ENCODE peak calls at places on chromosome 10, in six cellular contexts. H, A, P, I, J and C are unnamed samples.

GRCh38 chr10:23158370-23158769 is 33.7 kb upstream of the PTF1A start:
- DNase-seq in H (no peak), A (no peak), P (peak; percentile 60), I (peak; percentile 27), J (peak; percentile 58), C (peak; percentile 43)

GRCh38 chr10:17444062-17444714 is 10.2 kb downstream of the ST8SIA6 start:
- DNase-seq in H (no peak), A (no peak), P (peak; percentile 57), I (no peak), J (peak; percentile 11), C (no peak)

GRCh38 chr10:100827819-100828743 is 82.7 kb downstream of the PAX2 start:
- DNase-seq in H (no peak), A (peak; percentile 38), P (no peak), I (peak; percentile 49), J (no peak), C (peak; percentile 54)

GRCh38 chr10:129759214-129760002 is 204.7 kb downstream of the EBF3 start:
- DNase-seq in H (no peak), A (no peak), P (no peak), I (peak; percentile 3), J (no peak), C (no peak)

GRCh38 chr10:130403153-130403890 is 267.1 kb downstream of the GLRX3 start:
- DNase-seq in H (no peak), A (no peak), P (no peak), I (no peak), J (no peak), C (no peak)

GRCh38 chr10:43225787-43226153 is 41.1 kb downstream of the RASGEF1A start:
- DNase-seq in H (no peak), A (no peak), P (no peak), I (peak; percentile 3), J (no peak), C (no peak)

GRCh38 chr10:32367793-32368453 is 21.0 kb upstream of the EPC1 start:
- DNase-seq in H (no peak), A (peak; percentile 59), P (peak; percentile 83), I (peak; percentile 84), J (peak; percentile 75), C (no peak)

GRCh38 chr10:60433684-60434083 is 44.0 kb upstream of the ANK3 start:
- DNase-seq in H (no peak), A (no peak), P (peak; percentile 34), I (no peak), J (peak; percentile 86), C (no peak)

GRCh38 chr10:17229016-17229716 is 1.1 kb downstream of the VIM start:
- DNase-seq in H (peak; percentile 91), A (peak; percentile 85), P (peak; percentile 90), I (peak; percentile 82), J (peak; percentile 89), C (peak; percentile 59)

GRCh38 chr10:3417096-3417495 is 244.5 kb upstream of the PITRM1 start:
- DNase-seq in H (no peak), A (no peak), P (no peak), I (no peak), J (no peak), C (no peak)

GRCh38 chr10:7340179-7340874 is 70.5 kb downstream of the SFMBT2 start:
- DNase-seq in H (no peak), A (no peak), P (no peak), I (no peak), J (peak; percentile 10), C (no peak)

GRCh38 chr10:77675347-77675746 is 37.7 kb upstream of the KCNMA1 start:
- DNase-seq in H (no peak), A (no peak), P (no peak), I (no peak), J (no peak), C (no peak)

GRCh38 chr10:3807928-3808496 is 23.0 kb upstream of the KLF6 start:
- DNase-seq in H (no peak), A (no peak), P (no peak), I (no peak), J (no peak), C (no peak)

GRCh38 chr10:22230331-22230833 is 12.6 kb upstream of the EBLN1 start:
- DNase-seq in H (no peak), A (peak; percentile 52), P (peak; percentile 75), I (no peak), J (peak; percentile 29), C (no peak)

GRCh38 chr10:119423510-119423874 is 119.0 kb downstream of the RGS10 start:
- DNase-seq in H (no peak), A (no peak), P (no peak), I (no peak), J (no peak), C (no peak)

GRCh38 chr10:119786117-119786769 is 60.4 kb downstream of the INPP5F start:
- DNase-seq in H (no peak), A (no peak), P (no peak), I (no peak), J (peak; percentile 78), C (no peak)

GRCh38 chr10:6014241-6014761 is 37.0 kb upstream of the IL15RA start:
- DNase-seq in H (peak; percentile 42), A (peak; percentile 86), P (peak; percentile 53), I (peak; percentile 68), J (peak; percentile 42), C (peak; percentile 23)

GRCh38 chr10:99370993-99371392 is 41.8 kb downstream of the CNNM1 start:
- DNase-seq in H (no peak), A (no peak), P (peak; percentile 36), I (no peak), J (peak; percentile 23), C (no peak)

GRCh38 chr10:44862917-44863316 is 48.2 kb upstream of the TMEM72 start:
- DNase-seq in H (no peak), A (no peak), P (no peak), I (no peak), J (no peak), C (no peak)

GRCh38 chr10:42995537-42995936 is 81.3 kb upstream of the RET start:
- DNase-seq in H (no peak), A (no peak), P (no peak), I (no peak), J (no peak), C (no peak)

GRCh38 chr10:24251547-24251946 is 42.6 kb downstream of the KIAA1217 start:
- DNase-seq in H (no peak), A (no peak), P (no peak), I (no peak), J (no peak), C (no peak)

GRCh38 chr10:6383099-6383812 is 180.5 kb downstream of the PFKFB3 start:
- DNase-seq in H (no peak), A (no peak), P (peak; percentile 55), I (no peak), J (peak; percentile 84), C (no peak)

GRCh38 chr10:130929422-130930325 is 381.8 kb downstream of the TCERG1L start:
- DNase-seq in H (no peak), A (no peak), P (no peak), I (no peak), J (no peak), C (no peak)

GRCh38 chr10:27699778-27700177 is 45.8 kb downstream of the MKX start:
- DNase-seq in H (no peak), A (no peak), P (no peak), I (no peak), J (peak; percentile 52), C (no peak)

GRCh38 chr10:132877473-132877872 is 64.9 kb downstream of the CFAP46 start:
- DNase-seq in H (no peak), A (no peak), P (no peak), I (no peak), J (no peak), C (no peak)

GRCh38 chr10:96290368-96291133 is 13.7 kb upstream of the DNTT start:
- DNase-seq in H (no peak), A (no peak), P (no peak), I (no peak), J (no peak), C (no peak)

GRCh38 chr10:77289790-77290189 is 347.8 kb downstream of the KCNMA1 start:
- DNase-seq in H (no peak), A (no peak), P (no peak), I (no peak), J (no peak), C (no peak)

GRCh38 chr10:61760943-61761824 is 98.5 kb downstream of the CABCOCO1 start:
- DNase-seq in H (no peak), A (no peak), P (peak; percentile 59), I (peak; percentile 26), J (peak; percentile 87), C (no peak)

GRCh38 chr10:104139221-104139620 is 17.2 kb downstream of the SFR1 start:
- DNase-seq in H (no peak), A (no peak), P (no peak), I (no peak), J (no peak), C (no peak)

GRCh38 chr10:107031981-107032699 is 132.4 kb downstream of the SORCS1 start:
- DNase-seq in H (no peak), A (no peak), P (no peak), I (no peak), J (no peak), C (no peak)

GRCh38 chr10:10092581-10092980 is 925.1 kb upstream of the CELF2 start:
- DNase-seq in H (no peak), A (no peak), P (no peak), I (no peak), J (peak; percentile 21), C (peak; percentile 2)

GRCh38 chr10:123132576-123133477 is 2.9 kb upstream of the HMX3 start:
- DNase-seq in H (peak; percentile 76), A (peak; percentile 80), P (peak; percentile 79), I (peak; percentile 88), J (peak; percentile 76), C (peak; percentile 87)
- TF ChIP-seq POLR2A in H (no peak), A (no peak), P (no peak), I (no peak), J (peak; percentile 25), C (no peak)

GRCh38 chr10:13705526-13706169 is 118.9 kb downstream of the PRPF18 start:
- DNase-seq in H (no peak), A (no peak), P (no peak), I (no peak), J (no peak), C (no peak)
- TF ChIP-seq POLR2A in H (no peak), A (no peak), P (no peak), I (no peak), J (no peak), C (no peak)

DNA sequence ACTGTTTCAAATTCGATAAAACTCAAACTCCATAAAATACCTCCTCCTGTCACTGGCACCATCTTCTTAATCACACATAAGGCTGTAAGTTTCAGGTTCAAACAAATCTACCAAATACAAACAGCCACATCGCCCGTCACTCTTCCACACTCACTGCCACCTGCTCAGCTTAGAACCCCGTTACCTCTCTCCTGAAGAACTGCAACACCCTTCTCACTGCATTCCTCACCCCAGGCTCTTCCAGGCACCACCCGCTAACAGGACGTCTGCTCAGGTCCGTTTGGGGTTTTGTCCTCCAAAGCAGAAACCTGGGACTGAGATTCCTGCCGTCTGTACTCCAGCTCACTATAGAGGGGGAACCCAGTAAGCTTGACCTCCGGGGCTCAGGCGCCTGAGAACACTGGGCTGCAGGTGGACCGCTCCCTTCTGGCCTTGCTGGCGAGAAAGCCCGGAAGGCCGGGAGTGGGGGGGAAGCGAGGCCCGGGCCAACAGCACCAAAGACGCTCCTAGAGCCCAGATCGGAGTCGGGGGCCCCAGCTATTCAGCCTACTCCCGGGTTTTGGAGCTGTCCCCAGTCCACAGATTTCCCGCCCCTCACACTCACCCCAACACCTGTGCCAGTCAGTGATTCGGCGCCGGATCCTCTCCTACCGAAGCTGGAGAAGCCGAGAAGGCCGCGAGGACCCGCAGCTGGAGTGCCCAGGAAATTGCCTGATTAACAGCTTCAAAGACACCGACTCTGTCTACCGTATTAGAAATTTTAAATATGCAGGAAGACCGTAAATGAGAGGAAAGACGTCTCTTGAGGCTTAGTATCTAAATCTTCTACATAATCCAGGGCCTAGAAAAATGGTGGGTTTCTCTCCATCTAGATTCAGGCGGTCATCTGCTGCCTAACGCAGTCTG is at the start of gene AP3M1:
- DNase-seq in H (peak; percentile 64), A (peak; percentile 82), P (peak; percentile 82), I (peak; percentile 84), J (no peak), C (peak; percentile 87)
- TF ChIP-seq POLR2A in H (no peak), A (peak; percentile 25), P (no peak), I (peak; percentile 28), J (no peak), C (peak; percentile 42)

GRCh38 chr10:11165591-11166543 is 148.2 kb downstream of the CELF2 start:
- DNase-seq in H (peak; percentile 67), A (peak; percentile 83), P (peak; percentile 33), I (peak; percentile 63), J (no peak), C (peak; percentile 15)
- TF ChIP-seq POLR2A in H (peak; percentile 47), A (peak; percentile 25), P (no peak), I (peak; percentile 29), J (no peak), C (no peak)